ENCODE peak calls at places on chromosomes 16 and 17, in eight cellular contexts. One of them, this sample, is unnamed.

GRCh38 chr16:74991593-74992403 is 6.9 kb upstream of the WDR59 start:
- DNase-seq in heart left ventricle: no peak
- DNase-seq in stomach: no peak
- DNase-seq in WTC11: no peak
- DNase-seq in CD4-positive, alpha-beta T cell: no peak
- DNase-seq in mucosa of descending colon: no peak
- DNase-seq in fibroblast of pulmonary artery: no peak
- DNase-seq in AG09319: no peak
- DNase-seq in this sample: no peak

GRCh38 chr17:511001-511690 is 158.5 kb upstream of the RPH3AL start:
- DNase-seq in WTC11: no peak
- DNase-seq in heart left ventricle: no peak
- DNase-seq in stomach: no peak
- DNase-seq in mucosa of descending colon: no peak
- DNase-seq in AG09319: peak; percentile 56
- DNase-seq in fibroblast of pulmonary artery: peak; percentile 41
- DNase-seq in CD4-positive, alpha-beta T cell: no peak
- DNase-seq in this sample: peak; percentile 45

GRCh38 chr16:31460582-31461002 is 1.3 kb downstream of the ARMC5 start:
- DNase-seq in CD4-positive, alpha-beta T cell: no peak
- DNase-seq in mucosa of descending colon: peak; percentile 35
- DNase-seq in AG09319: peak; percentile 80
- DNase-seq in fibroblast of pulmonary artery: peak; percentile 77
- DNase-seq in WTC11: no peak
- DNase-seq in heart left ventricle: no peak
- DNase-seq in stomach: no peak
- DNase-seq in this sample: peak; percentile 70

GRCh38 chr17:75844530-75845057 is 390 bp upstream of the UNC13D start:
- DNase-seq in heart left ventricle: no peak
- DNase-seq in mucosa of descending colon: peak; percentile 84
- DNase-seq in WTC11: no peak
- DNase-seq in stomach: peak; percentile 88
- DNase-seq in fibroblast of pulmonary artery: no peak
- DNase-seq in AG09319: no peak
- DNase-seq in CD4-positive, alpha-beta T cell: no peak
- DNase-seq in this sample: peak; percentile 81

GRCh38 chr17:4472281-4472680 is 26.4 kb upstream of the SPNS2 start:
- DNase-seq in heart left ventricle: no peak
- DNase-seq in fibroblast of pulmonary artery: no peak
- DNase-seq in WTC11: no peak
- DNase-seq in mucosa of descending colon: no peak
- DNase-seq in stomach: no peak
- DNase-seq in AG09319: no peak
- DNase-seq in CD4-positive, alpha-beta T cell: no peak
- DNase-seq in this sample: no peak

GRCh38 chr16:22375117-22375962 is 921 bp upstream of the CDR2 start:
- DNase-seq in mucosa of descending colon: no peak
- DNase-seq in fibroblast of pulmonary artery: no peak
- DNase-seq in CD4-positive, alpha-beta T cell: no peak
- DNase-seq in WTC11: no peak
- DNase-seq in stomach: no peak
- DNase-seq in heart left ventricle: peak; percentile 8
- DNase-seq in AG09319: no peak
- DNase-seq in this sample: no peak

GRCh38 chr17:79573196-79573929 is 37.5 kb downstream of the RBFOX3 start:
- DNase-seq in mucosa of descending colon: no peak
- DNase-seq in AG09319: no peak
- DNase-seq in fibroblast of pulmonary artery: no peak
- DNase-seq in CD4-positive, alpha-beta T cell: no peak
- DNase-seq in WTC11: no peak
- DNase-seq in stomach: no peak
- DNase-seq in heart left ventricle: no peak
- DNase-seq in this sample: peak; percentile 2

GRCh38 chr16:58243528-58244004 is 45.7 kb upstream of the CSNK2A2 start:
- DNase-seq in heart left ventricle: no peak
- DNase-seq in stomach: no peak
- DNase-seq in mucosa of descending colon: no peak
- DNase-seq in AG09319: no peak
- DNase-seq in CD4-positive, alpha-beta T cell: no peak
- DNase-seq in fibroblast of pulmonary artery: no peak
- DNase-seq in WTC11: no peak
- DNase-seq in this sample: peak; percentile 90

GRCh38 chr17:65254166-65254565 is 117.0 kb downstream of the RGS9 start:
- DNase-seq in fibroblast of pulmonary artery: peak; percentile 44
- DNase-seq in WTC11: no peak
- DNase-seq in stomach: no peak
- DNase-seq in CD4-positive, alpha-beta T cell: no peak
- DNase-seq in AG09319: no peak
- DNase-seq in heart left ventricle: no peak
- DNase-seq in mucosa of descending colon: no peak
- DNase-seq in this sample: peak; percentile 34

GRCh38 chr16:12340151-12340733 is 363.7 kb downstream of the SNX29 start:
- DNase-seq in stomach: peak; percentile 41
- DNase-seq in AG09319: no peak
- DNase-seq in WTC11: peak; percentile 74
- DNase-seq in heart left ventricle: no peak
- DNase-seq in fibroblast of pulmonary artery: peak; percentile 37
- DNase-seq in CD4-positive, alpha-beta T cell: no peak
- DNase-seq in mucosa of descending colon: peak; percentile 40
- DNase-seq in this sample: peak; percentile 40
- TF ChIP-seq CTCF in stomach: peak; percentile 41
- TF ChIP-seq CTCF in AG09319: peak; percentile 34
- TF ChIP-seq CTCF in WTC11: peak; percentile 30
- TF ChIP-seq CTCF in heart left ventricle: peak; percentile 32
- TF ChIP-seq CTCF in fibroblast of pulmonary artery: peak; percentile 36
- TF ChIP-seq CTCF in CD4-positive, alpha-beta T cell: peak; percentile 31
- TF ChIP-seq CTCF in mucosa of descending colon: no peak
- TF ChIP-seq CTCF in this sample: peak; percentile 23

GRCh38 chr16:80525420-80525819 is 15.4 kb upstream of the DYNLRB2 start:
- DNase-seq in CD4-positive, alpha-beta T cell: no peak
- DNase-seq in WTC11: no peak
- DNase-seq in mucosa of descending colon: no peak
- DNase-seq in stomach: no peak
- DNase-seq in AG09319: no peak
- DNase-seq in fibroblast of pulmonary artery: no peak
- DNase-seq in heart left ventricle: no peak
- DNase-seq in this sample: no peak

GRCh38 chr16:80526418-80527061 is 14.3 kb upstream of the DYNLRB2 start:
- DNase-seq in WTC11: peak; percentile 50
- DNase-seq in mucosa of descending colon: peak; percentile 23
- DNase-seq in heart left ventricle: peak; percentile 31
- DNase-seq in stomach: peak; percentile 48
- DNase-seq in fibroblast of pulmonary artery: peak; percentile 76
- DNase-seq in AG09319: peak; percentile 27
- DNase-seq in CD4-positive, alpha-beta T cell: peak; percentile 55
- DNase-seq in this sample: peak; percentile 69

GRCh38 chr16:80530479-80530878 is 10.3 kb upstream of the DYNLRB2 start:
- DNase-seq in CD4-positive, alpha-beta T cell: no peak
- DNase-seq in heart left ventricle: no peak
- DNase-seq in fibroblast of pulmonary artery: no peak
- DNase-seq in mucosa of descending colon: no peak
- DNase-seq in stomach: no peak
- DNase-seq in AG09319: no peak
- DNase-seq in WTC11: no peak
- DNase-seq in this sample: no peak

GRCh38 chr16:80527297-80527696 is 13.5 kb upstream of the DYNLRB2 start:
- DNase-seq in mucosa of descending colon: peak; percentile 36
- DNase-seq in fibroblast of pulmonary artery: peak; percentile 39
- DNase-seq in stomach: no peak
- DNase-seq in CD4-positive, alpha-beta T cell: peak; percentile 38
- DNase-seq in AG09319: no peak
- DNase-seq in heart left ventricle: no peak
- DNase-seq in WTC11: peak; percentile 62
- DNase-seq in this sample: peak; percentile 56
- TF ChIP-seq CTCF in mucosa of descending colon: no peak
- TF ChIP-seq CTCF in fibroblast of pulmonary artery: peak; percentile 58
- TF ChIP-seq CTCF in stomach: no peak
- TF ChIP-seq CTCF in CD4-positive, alpha-beta T cell: no peak
- TF ChIP-seq CTCF in AG09319: peak; percentile 17
- TF ChIP-seq CTCF in heart left ventricle: no peak
- TF ChIP-seq CTCF in WTC11: peak; percentile 62
- TF ChIP-seq CTCF in this sample: peak; percentile 56

GRCh38 chr17:35025541-35025940 is 38.0 kb downstream of the RFFL start:
- DNase-seq in stomach: no peak
- DNase-seq in mucosa of descending colon: no peak
- DNase-seq in fibroblast of pulmonary artery: no peak
- DNase-seq in CD4-positive, alpha-beta T cell: no peak
- DNase-seq in heart left ventricle: no peak
- DNase-seq in WTC11: no peak
- DNase-seq in AG09319: no peak
- DNase-seq in this sample: peak; percentile 51
- TF ChIP-seq CTCF in stomach: no peak
- TF ChIP-seq CTCF in mucosa of descending colon: no peak
- TF ChIP-seq CTCF in fibroblast of pulmonary artery: no peak
- TF ChIP-seq CTCF in CD4-positive, alpha-beta T cell: no peak
- TF ChIP-seq CTCF in heart left ventricle: no peak
- TF ChIP-seq CTCF in WTC11: no peak
- TF ChIP-seq CTCF in AG09319: no peak
- TF ChIP-seq CTCF in this sample: no peak

GRCh38 chr17:45009676-45010467 is 41.6 kb downstream of the DCAKD start:
- DNase-seq in fibroblast of pulmonary artery: no peak
- DNase-seq in CD4-positive, alpha-beta T cell: no peak
- DNase-seq in WTC11: no peak
- DNase-seq in stomach: no peak
- DNase-seq in mucosa of descending colon: no peak
- DNase-seq in heart left ventricle: no peak
- DNase-seq in AG09319: no peak
- DNase-seq in this sample: no peak

GRCh38 chr17:45008191-45008590 is 40.1 kb upstream of the C1QL1 start:
- DNase-seq in AG09319: no peak
- DNase-seq in fibroblast of pulmonary artery: no peak
- DNase-seq in stomach: no peak
- DNase-seq in heart left ventricle: no peak
- DNase-seq in WTC11: no peak
- DNase-seq in CD4-positive, alpha-beta T cell: no peak
- DNase-seq in mucosa of descending colon: no peak
- DNase-seq in this sample: no peak

GRCh38 chr17:45005700-45006099 is 37.6 kb upstream of the C1QL1 start:
- DNase-seq in WTC11: no peak
- DNase-seq in AG09319: no peak
- DNase-seq in mucosa of descending colon: no peak
- DNase-seq in fibroblast of pulmonary artery: no peak
- DNase-seq in heart left ventricle: no peak
- DNase-seq in stomach: no peak
- DNase-seq in CD4-positive, alpha-beta T cell: no peak
- DNase-seq in this sample: no peak

GRCh38 chr17:45004388-45004787 is 36.3 kb upstream of the C1QL1 start:
- DNase-seq in mucosa of descending colon: no peak
- DNase-seq in AG09319: no peak
- DNase-seq in heart left ventricle: no peak
- DNase-seq in WTC11: no peak
- DNase-seq in fibroblast of pulmonary artery: no peak
- DNase-seq in stomach: no peak
- DNase-seq in CD4-positive, alpha-beta T cell: no peak
- DNase-seq in this sample: no peak

DNA sequence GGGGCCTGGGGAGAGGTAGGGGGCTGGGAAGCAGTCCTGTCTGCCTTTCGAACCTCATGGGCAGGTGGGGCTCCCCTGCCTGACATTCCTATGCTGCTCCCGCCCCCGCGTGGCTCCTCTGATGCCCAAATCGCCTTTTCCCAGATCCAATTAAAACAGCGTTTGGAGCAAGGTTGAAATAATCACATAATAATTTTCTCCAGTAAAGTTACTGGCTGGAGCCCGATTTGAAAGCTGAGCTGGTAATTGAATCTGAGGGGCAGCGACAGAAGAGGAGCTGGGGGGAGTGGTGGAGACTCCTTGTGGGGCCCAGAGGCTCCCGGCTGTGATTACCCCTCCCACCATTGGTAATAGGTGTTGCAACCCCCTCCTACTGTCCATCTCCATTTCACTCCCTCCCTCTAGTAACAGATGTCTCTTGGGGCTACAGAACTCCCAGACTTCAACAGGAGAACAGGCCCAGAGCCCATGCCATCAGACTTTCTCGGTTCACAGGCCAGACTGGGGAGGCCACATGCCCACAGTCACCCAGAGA is 38.9 kb upstream of the C1QL1 start:
- DNase-seq in CD4-positive, alpha-beta T cell: no peak
- DNase-seq in WTC11: peak; percentile 43
- DNase-seq in stomach: no peak
- DNase-seq in heart left ventricle: no peak
- DNase-seq in AG09319: no peak
- DNase-seq in mucosa of descending colon: no peak
- DNase-seq in fibroblast of pulmonary artery: no peak
- DNase-seq in this sample: no peak
- TF ChIP-seq CTCF in CD4-positive, alpha-beta T cell: no peak
- TF ChIP-seq CTCF in WTC11: no peak
- TF ChIP-seq CTCF in stomach: no peak
- TF ChIP-seq CTCF in heart left ventricle: no peak
- TF ChIP-seq CTCF in AG09319: peak; percentile 3
- TF ChIP-seq CTCF in mucosa of descending colon: no peak
- TF ChIP-seq CTCF in fibroblast of pulmonary artery: no peak
- TF ChIP-seq CTCF in this sample: no peak

GRCh38 chr17:40463122-40463550 is 19.9 kb downstream of the IGFBP4 start:
- DNase-seq in CD4-positive, alpha-beta T cell: no peak
- DNase-seq in fibroblast of pulmonary artery: no peak
- DNase-seq in stomach: no peak
- DNase-seq in mucosa of descending colon: no peak
- DNase-seq in WTC11: no peak
- DNase-seq in heart left ventricle: no peak
- DNase-seq in AG09319: no peak
- DNase-seq in this sample: no peak

GRCh38 chr17:40461774-40462342 is 18.6 kb downstream of the IGFBP4 start:
- DNase-seq in WTC11: no peak
- DNase-seq in stomach: no peak
- DNase-seq in mucosa of descending colon: no peak
- DNase-seq in CD4-positive, alpha-beta T cell: no peak
- DNase-seq in fibroblast of pulmonary artery: no peak
- DNase-seq in heart left ventricle: no peak
- DNase-seq in AG09319: no peak
- DNase-seq in this sample: no peak

GRCh38 chr17:40466298-40466971 is 23.2 kb downstream of the IGFBP4 start:
- DNase-seq in AG09319: no peak
- DNase-seq in fibroblast of pulmonary artery: no peak
- DNase-seq in heart left ventricle: no peak
- DNase-seq in CD4-positive, alpha-beta T cell: no peak
- DNase-seq in stomach: no peak
- DNase-seq in mucosa of descending colon: no peak
- DNase-seq in WTC11: no peak
- DNase-seq in this sample: no peak

GRCh38 chr17:40462343-40463121 is 19.3 kb downstream of the IGFBP4 start:
- DNase-seq in CD4-positive, alpha-beta T cell: no peak
- DNase-seq in WTC11: no peak
- DNase-seq in fibroblast of pulmonary artery: peak; percentile 36
- DNase-seq in mucosa of descending colon: no peak
- DNase-seq in heart left ventricle: no peak
- DNase-seq in stomach: no peak
- DNase-seq in AG09319: no peak
- DNase-seq in this sample: no peak

GRCh38 chr17:40464392-40464855 is 21.2 kb downstream of the IGFBP4 start:
- DNase-seq in CD4-positive, alpha-beta T cell: no peak
- DNase-seq in stomach: no peak
- DNase-seq in fibroblast of pulmonary artery: no peak
- DNase-seq in AG09319: no peak
- DNase-seq in heart left ventricle: no peak
- DNase-seq in mucosa of descending colon: no peak
- DNase-seq in WTC11: no peak
- DNase-seq in this sample: no peak
- TF ChIP-seq CTCF in CD4-positive, alpha-beta T cell: no peak
- TF ChIP-seq CTCF in stomach: no peak
- TF ChIP-seq CTCF in fibroblast of pulmonary artery: no peak
- TF ChIP-seq CTCF in AG09319: no peak
- TF ChIP-seq CTCF in heart left ventricle: no peak
- TF ChIP-seq CTCF in mucosa of descending colon: no peak
- TF ChIP-seq CTCF in WTC11: no peak
- TF ChIP-seq CTCF in this sample: no peak

This sample was measured in epithelial cell of esophagus.